ENCODE peak calls at places on chromosome 19, in five cellular contexts. V is spleen, S is stomach, U is upper lobe of left lung, W is HepG2. J is an unnamed sample.

GRCh38 chr19:3184847-3185481 is 766 bp upstream of the NCLN start:
- DNase-seq in V (peak), S (peak), U (peak), W (no peak), J (peak)

GRCh38 chr19:7349231-7349591 is 474 bp downstream of the ARHGEF18 start:
- DNase-seq in V (peak), S (no peak), U (no peak), W (no peak), J (no peak)

GRCh38 chr19:42250666-42251531 is 4.0 kb downstream of the ERF start:
- DNase-seq in V (peak), S (no peak), U (no peak), W (no peak), J (no peak)

GRCh38 chr19:49700563-49700962 is 9.6 kb downstream of the CPT1C start:
- DNase-seq in V (no peak), S (no peak), U (no peak), W (no peak), J (no peak)

GRCh38 chr19:5961969-5962945 is 15.7 kb downstream of the RANBP3 start:
- DNase-seq in V (peak), S (peak), U (peak), W (peak), J (peak)

GRCh38 chr19:18763674-18764590 is 27.2 kb downstream of the COMP start:
- DNase-seq in V (no peak), S (no peak), U (peak), W (no peak), J (no peak)

GRCh38 chr19:30549151-30549550 is 177.0 kb downstream of the ZNF536 start:
- DNase-seq in V (no peak), S (no peak), U (no peak), W (no peak), J (no peak)

GRCh38 chr19:41887711-41888382 is 4.9 kb downstream of the ARHGEF1 start:
- DNase-seq in V (peak), S (peak), U (peak), W (peak), J (peak)

GRCh38 chr19:18800079-18800478 is 9.0 kb upstream of the COMP start:
- DNase-seq in V (no peak), S (no peak), U (no peak), W (no peak), J (no peak)

GRCh38 chr19:28126499-28126898 is 1086.5 kb downstream of the UQCRFS1 start:
- DNase-seq in V (no peak), S (no peak), U (no peak), W (no peak), J (no peak)

GRCh38 chr19:2120821-2121220 is 24.1 kb downstream of the IZUMO4 start:
- DNase-seq in V (no peak), S (no peak), U (no peak), W (no peak), J (no peak)

GRCh38 chr19:49889687-49890348 is 6.9 kb downstream of the IL4I1 start:
- DNase-seq in V (peak), S (peak), U (peak), W (no peak), J (peak)

GRCh38 chr19:21848706-21849105 is 12.7 kb upstream of the ZNF43 start:
- DNase-seq in V (no peak), S (no peak), U (no peak), W (no peak), J (no peak)

GRCh38 chr19:43148233-43148632 is 38.1 kb downstream of the PSG5 start:
- DNase-seq in V (no peak), S (no peak), U (no peak), W (no peak), J (no peak)

GRCh38 chr19:35344511-35345031 is 3.1 kb upstream of the FFAR1 start:
- DNase-seq in V (peak), S (no peak), U (peak), W (no peak), J (no peak)

GRCh38 chr19:19134687-19135158 is 3.6 kb downstream of the TMEM161A start:
- DNase-seq in V (no peak), S (peak), U (peak), W (no peak), J (no peak)

GRCh38 chr19:6150289-6150688 is 14.8 kb downstream of the ACSBG2 start:
- DNase-seq in V (no peak), S (no peak), U (no peak), W (no peak), J (no peak)

GRCh38 chr19:55014714-55015113 is 23.4 kb downstream of the GP6 start:
- DNase-seq in V (peak), S (no peak), U (no peak), W (no peak), J (no peak)

GRCh38 chr19:7701654-7702457 is at the start of gene FCER2:
- DNase-seq in V (peak), S (no peak), U (no peak), W (peak), J (peak)

GRCh38 chr19:11088508-11089253 is 582 bp upstream of the LDLR start:
- DNase-seq in V (no peak), S (no peak), U (no peak), W (peak), J (no peak)

GRCh38 chr19:1717200-1717969 is 35.9 kb upstream of the ONECUT3 start:
- DNase-seq in V (no peak), S (no peak), U (no peak), W (no peak), J (no peak)

GRCh38 chr19:32619051-32619685 is 38.2 kb downstream of the PDCD5 start:
- DNase-seq in V (no peak), S (no peak), U (no peak), W (no peak), J (no peak)

GRCh38 chr19:56132316-56132822 is 8.7 kb upstream of the ZNF444 start:
- DNase-seq in V (no peak), S (no peak), U (peak), W (peak), J (no peak)

GRCh38 chr19:6113616-6114188 is 3.4 kb upstream of the RFX2 start:
- DNase-seq in V (no peak), S (peak), U (no peak), W (no peak), J (no peak)

GRCh38 chr19:3162418-3163229 is 15.9 kb upstream of the S1PR4 start:
- DNase-seq in V (no peak), S (no peak), U (no peak), W (peak), J (no peak)

GRCh38 chr19:33395561-33396550 is 22.3 kb downstream of the CEBPG start:
- DNase-seq in V (peak), S (peak), U (peak), W (no peak), J (no peak)

GRCh38 chr19:48239582-48240141 is 16.1 kb downstream of the CARD8 start:
- DNase-seq in V (no peak), S (no peak), U (no peak), W (no peak), J (no peak)

GRCh38 chr19:46296722-46297431 is at the start of gene HIF3A:
- DNase-seq in V (peak), S (peak), U (peak), W (no peak), J (peak)
- TF ChIP-seq POLR2AphosphoS5 in V (peak), S (peak), U (no peak), W (no peak), J (no peak)

GRCh38 chr19:38974599-38975213 is 836 bp downstream of the FBXO17 start:
- DNase-seq in V (no peak), S (no peak), U (no peak), W (no peak), J (no peak)
- TF ChIP-seq CTCF in V (no peak), S (no peak), U (no peak), W (no peak), J (no peak)

GRCh38 chr19:40339018-40339728 is 9.0 kb downstream of the C19orf47 start:
- DNase-seq in V (no peak), S (no peak), U (no peak), W (no peak), J (no peak)
- H3K4me3 ChIP-seq in V (no peak), S (no peak), U (no peak), W (no peak), J (no peak)

GRCh38 chr19:38267780-38268430 is 3.5 kb downstream of the SPINT2 start:
- DNase-seq in V (no peak), S (peak), U (peak), W (no peak), J (peak)
- TF ChIP-seq POLR2AphosphoS5 in V (no peak), S (no peak), U (no peak), W (no peak), J (no peak)

DNA sequence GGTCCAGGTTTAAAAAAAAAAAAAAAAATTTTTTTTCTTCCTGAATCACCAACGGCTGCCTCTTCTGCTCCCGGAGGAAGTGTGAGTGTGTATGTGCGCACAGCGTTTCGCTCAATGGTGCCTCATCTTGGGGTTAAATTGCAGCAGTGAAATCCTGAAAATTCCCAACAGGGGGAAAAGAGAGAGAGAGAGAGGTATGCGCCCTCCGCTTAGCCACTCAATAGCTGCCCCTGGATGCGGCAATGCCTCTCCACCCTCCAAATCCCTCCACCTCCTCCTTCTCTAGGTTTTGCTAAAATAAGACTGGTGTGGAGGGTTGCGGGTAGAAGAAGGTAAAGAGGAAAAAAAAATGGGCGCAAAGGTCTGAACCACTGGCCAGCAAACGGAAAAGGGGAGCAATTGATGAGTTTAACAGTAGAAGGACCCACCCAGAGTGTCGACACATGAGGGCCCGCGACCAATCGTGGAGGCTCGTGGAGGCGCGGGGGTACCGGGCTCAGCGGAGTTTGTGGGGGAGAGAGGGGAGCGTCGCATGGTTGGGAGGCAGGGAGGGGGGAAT is 853 bp upstream of the CACNA1A start:
- DNase-seq in V (no peak), S (no peak), U (no peak), W (no peak), J (no peak)
- TF ChIP-seq CTCF in V (no peak), S (no peak), U (no peak), W (no peak), J (no peak)

GRCh38 chr19:39540333-39540673 is 342 bp upstream of the EID2 start:
- DNase-seq in V (no peak), S (no peak), U (no peak), W (no peak), J (no peak)
- H3K4me3 ChIP-seq in V (peak), S (peak), U (no peak), W (no peak), J (peak)

DNA sequence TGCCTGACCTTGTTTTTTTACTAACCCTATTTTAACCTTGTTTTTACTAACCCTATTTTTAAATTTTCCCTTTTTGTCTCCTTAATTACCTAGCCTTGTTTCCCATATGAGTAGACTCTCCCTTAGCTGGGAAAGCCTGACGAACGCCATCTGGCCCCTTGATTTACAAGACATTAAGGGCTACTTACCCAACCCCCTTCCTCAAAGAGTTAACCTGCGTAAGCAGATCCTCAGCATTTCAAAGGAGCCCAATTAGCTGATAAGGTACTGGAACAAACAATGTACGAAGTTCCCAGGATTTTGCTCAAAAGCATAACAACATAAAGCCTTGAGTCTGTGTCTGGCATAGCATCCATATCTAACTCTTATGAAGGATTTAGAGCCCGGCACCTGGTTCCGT is 4.7 kb upstream of the MVB12A start:
- DNase-seq in V (no peak), S (no peak), U (no peak), W (no peak), J (no peak)
- TF ChIP-seq POLR2AphosphoS5 in V (no peak), S (no peak), U (no peak), W (no peak), J (no peak)

DNA sequence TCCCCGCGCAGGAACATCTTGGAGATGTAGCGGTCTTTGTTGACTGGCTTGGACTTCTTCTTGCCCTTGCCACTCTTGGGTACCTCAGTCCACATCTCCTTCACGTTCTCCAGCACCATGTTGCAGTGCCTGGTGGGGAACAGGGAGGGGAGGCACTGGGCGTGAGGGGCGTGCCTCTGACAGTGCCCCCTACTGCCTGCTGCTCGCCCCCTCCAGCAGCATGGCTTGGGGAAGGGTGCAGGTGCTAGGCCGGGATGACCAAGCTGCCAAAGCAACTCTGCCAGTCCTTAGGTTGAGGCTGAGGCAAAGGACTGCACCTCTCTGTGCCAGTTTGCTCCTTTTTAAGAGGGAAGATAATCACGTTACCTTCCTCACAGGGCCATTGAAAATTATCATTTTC is 4.2 kb downstream of the SNRPD2 start:
- DNase-seq in V (no peak), S (no peak), U (no peak), W (no peak), J (no peak)
- TF ChIP-seq CTCF in V (no peak), S (no peak), U (no peak), W (peak), J (no peak)

GRCh38 chr19:8806661-8807060 is 25.4 kb downstream of the ZNF558 start:
- DNase-seq in V (no peak), S (no peak), U (no peak), W (no peak), J (no peak)
- H3K4me3 ChIP-seq in V (no peak), S (no peak), U (no peak), W (no peak), J (no peak)